ENCODE peak calls at places on chromosomes 16 and 17, in six cellular contexts. U is tibial artery; H is cardiac muscle cell; F is PC-3; I is mesendoderm; R is effector memory CD4-positive, alpha-beta T cell. L is an unnamed sample.

GRCh38 chr17:66451188-66452149 is 149.1 kb downstream of the PRKCA start:
- DNase-seq in U (no peak), H (no peak), F (no peak), I (peak; percentile 66), R (no peak), L (no peak)

GRCh38 chr17:797236-797635 is 15.1 kb downstream of the MRM3 start:
- DNase-seq in U (no peak), H (no peak), F (no peak), I (no peak), R (no peak), L (no peak)

GRCh38 chr17:58249270-58250133 is 11.1 kb downstream of the LPO start:
- DNase-seq in U (no peak), H (peak; percentile 67), F (peak; percentile 58), I (peak; percentile 71), R (peak; percentile 47), L (peak; percentile 72)

GRCh38 chr17:82021728-82022309 is 859 bp downstream of the CENPX start:
- DNase-seq in U (no peak), H (no peak), F (no peak), I (no peak), R (no peak), L (no peak)

GRCh38 chr17:42276359-42276608 is at the start of gene STAT5B:
- DNase-seq in U (peak; percentile 83), H (peak; percentile 71), F (no peak), I (peak; percentile 73), R (peak; percentile 39), L (peak; percentile 81)

GRCh38 chr17:20210180-20210579 is 201.0 kb downstream of the SPECC1 start:
- DNase-seq in U (no peak), H (no peak), F (no peak), I (no peak), R (no peak), L (no peak)

GRCh38 chr17:12227547-12227946 is 206.9 kb downstream of the MAP2K4 start:
- DNase-seq in U (no peak), H (no peak), F (no peak), I (peak; percentile 27), R (no peak), L (no peak)

GRCh38 chr16:52492789-52493357 is 54.1 kb downstream of the TOX3 start:
- DNase-seq in U (no peak), H (no peak), F (no peak), I (no peak), R (no peak), L (no peak)

GRCh38 chr16:4506450-4506849 is 30.3 kb downstream of the HMOX2 start:
- DNase-seq in U (peak; percentile 77), H (peak; percentile 86), F (peak; percentile 74), I (peak; percentile 88), R (peak; percentile 32), L (no peak)

GRCh38 chr16:68790130-68790761 is 53.1 kb upstream of the TANGO6 start:
- DNase-seq in U (no peak), H (peak; percentile 95), F (peak; percentile 85), I (peak; percentile 45), R (no peak), L (no peak)

GRCh38 chr16:7086842-7087616 is 245.6 kb upstream of the RBFOX1 start:
- DNase-seq in U (no peak), H (no peak), F (peak; percentile 1), I (peak; percentile 92), R (no peak), L (peak; percentile 41)

GRCh38 chr16:81945665-81946064 is 65.6 kb downstream of the SDR42E1 start:
- DNase-seq in U (peak; percentile 9), H (peak; percentile 13), F (no peak), I (no peak), R (no peak), L (no peak)

GRCh38 chr16:11394593-11394960 is 49.3 kb downstream of the RMI2 start:
- DNase-seq in U (no peak), H (no peak), F (no peak), I (no peak), R (no peak), L (no peak)

GRCh38 chr17:36188891-36189306 is 7.7 kb downstream of the CCL3L1 start:
- DNase-seq in U (no peak), H (peak; percentile 25), F (no peak), I (no peak), R (no peak), L (no peak)

GRCh38 chr16:55510185-55510805 is 1.4 kb downstream of the LPCAT2 start:
- DNase-seq in U (no peak), H (no peak), F (no peak), I (no peak), R (no peak), L (no peak)

GRCh38 chr16:10552998-10553491 is 27.4 kb downstream of the EMP2 start:
- DNase-seq in U (peak; percentile 89), H (no peak), F (no peak), I (peak; percentile 56), R (no peak), L (peak; percentile 35)

GRCh38 chr17:68710976-68711375 is 109.8 kb upstream of the FAM20A start:
- DNase-seq in U (no peak), H (no peak), F (no peak), I (no peak), R (no peak), L (no peak)

GRCh38 chr16:83903739-83904138 is 4.8 kb downstream of the MLYCD start:
- DNase-seq in U (no peak), H (peak; percentile 64), F (no peak), I (no peak), R (no peak), L (peak; percentile 80)

GRCh38 chr17:7440823-7441174 is 1.5 kb downstream of the FGF11 start:
- DNase-seq in U (no peak), H (peak; percentile 26), F (peak; percentile 36), I (peak; percentile 71), R (no peak), L (peak; percentile 85)

GRCh38 chr17:10099051-10099571 is 99.3 kb downstream of the GAS7 start:
- DNase-seq in U (no peak), H (peak; percentile 78), F (no peak), I (no peak), R (no peak), L (no peak)

GRCh38 chr16:1237990-1238389 is 2.5 kb upstream of the TPSAB1 start:
- DNase-seq in U (no peak), H (no peak), F (no peak), I (no peak), R (no peak), L (peak; percentile 11)

GRCh38 chr16:22325598-22326368 is 28.6 kb downstream of the POLR3E start:
- DNase-seq in U (no peak), H (no peak), F (no peak), I (no peak), R (no peak), L (no peak)

GRCh38 chr16:80208750-80209149 is 332.0 kb upstream of the DYNLRB2 start:
- DNase-seq in U (no peak), H (no peak), F (no peak), I (no peak), R (no peak), L (no peak)

GRCh38 chr17:35865412-35866355 is 3.0 kb downstream of the HEATR9 start:
- DNase-seq in U (no peak), H (peak; percentile 70), F (peak; percentile 57), I (no peak), R (no peak), L (no peak)

GRCh38 chr16:50411034-50411433 is 42.2 kb upstream of the BRD7 start:
- DNase-seq in U (no peak), H (no peak), F (no peak), I (no peak), R (no peak), L (no peak)

DNA sequence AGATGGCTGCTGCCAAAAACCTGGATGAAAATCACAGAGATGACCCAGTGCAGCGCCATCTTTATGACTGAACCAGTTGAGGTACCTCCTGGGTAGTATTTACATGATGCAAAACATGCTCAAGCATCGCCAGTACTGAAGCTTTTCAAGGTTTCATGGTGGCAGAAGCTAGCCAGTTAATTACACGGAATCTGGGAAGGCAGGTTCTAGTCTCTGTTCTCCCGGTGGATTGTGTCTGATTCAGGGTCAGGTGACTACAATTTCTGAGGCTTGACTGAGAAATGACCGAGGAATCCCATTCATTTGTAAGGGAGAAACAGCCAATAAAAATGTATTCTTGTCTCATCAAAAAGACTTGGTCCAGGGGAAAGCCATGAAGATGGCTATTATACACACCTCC is 209.1 kb downstream of the SLC39A11 start:
- DNase-seq in U (no peak), H (no peak), F (no peak), I (no peak), R (no peak), L (no peak)
- H3K27ac ChIP-seq in U (no peak overlapping the region), H (no peak overlapping the region), F (no peak overlapping the region), I (no peak overlapping the region), R (no peak overlapping the region), L (no peak overlapping the region)

GRCh38 chr16:57620316-57621231 is 7.9 kb upstream of the ADGRG1 start:
- DNase-seq in U (peak; percentile 55), H (no peak), F (peak; percentile 81), I (peak; percentile 50), R (no peak), L (peak; percentile 48)

GRCh38 chr16:57622361-57623250 is 5.8 kb upstream of the ADGRG1 start:
- DNase-seq in U (peak; percentile 61), H (peak; percentile 41), F (no peak), I (no peak), R (no peak), L (no peak)

GRCh38 chr16:57619606-57620315 is 8.7 kb upstream of the ADGRG1 start:
- DNase-seq in U (peak; percentile 62), H (no peak), F (peak; percentile 61), I (no peak), R (no peak), L (no peak)

GRCh38 chr16:57623251-57624043 is 5.0 kb upstream of the ADGRG1 start:
- DNase-seq in U (no peak), H (peak; percentile 96), F (peak; percentile 90), I (peak; percentile 76), R (no peak), L (no peak)

GRCh38 chr16:57621521-57622268 is 6.7 kb upstream of the ADGRG1 start:
- DNase-seq in U (peak; percentile 48), H (no peak), F (peak; percentile 40), I (no peak), R (no peak), L (no peak)
- H3K27ac ChIP-seq in U (no peak overlapping the region), H (no peak overlapping the region), F (peak overlapping the region; percentile 99), I (no peak overlapping the region), R (no peak overlapping the region), L (no peak overlapping the region)

DNA sequence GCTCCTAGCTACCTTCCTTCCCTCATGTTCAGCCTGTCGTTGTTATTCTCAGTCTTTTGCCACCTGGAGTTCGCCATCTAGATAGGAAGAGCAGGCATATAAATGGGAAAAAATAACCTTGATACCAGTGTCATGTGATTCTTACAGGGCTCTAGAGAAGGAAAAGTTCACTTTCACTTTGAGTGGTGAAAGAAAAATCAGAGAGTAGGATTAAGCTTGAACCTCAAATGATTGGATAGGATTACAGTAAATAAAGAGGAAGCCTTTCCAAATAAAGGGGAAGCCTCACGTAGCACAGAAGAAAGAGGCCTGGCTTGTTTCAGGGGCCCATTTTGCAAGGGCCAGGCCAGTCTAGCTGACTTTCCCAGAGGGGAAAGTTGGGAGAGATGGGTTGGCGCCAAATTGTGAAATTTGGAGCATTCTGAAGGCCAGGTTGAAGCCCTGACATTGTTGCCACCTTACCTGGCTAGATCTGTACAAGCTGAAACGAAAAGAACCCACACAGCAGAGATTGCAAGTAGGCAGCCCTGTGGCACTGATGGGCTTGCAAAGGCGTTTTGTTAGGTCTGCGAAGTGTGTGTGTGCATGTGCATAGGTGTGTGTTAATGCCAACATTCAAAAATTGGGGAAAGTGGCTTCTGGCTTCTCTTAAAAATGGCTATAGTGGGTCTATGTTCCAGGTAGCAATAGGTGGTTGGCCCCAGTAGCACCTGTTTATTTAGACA is 38.8 kb downstream of the TMC6 start:
- DNase-seq in U (no peak), H (no peak), F (no peak), I (no peak), R (no peak), L (no peak)
- H3K27ac ChIP-seq in U (no peak overlapping the region), H (peak overlapping the region; percentile 26), F (no peak overlapping the region), I (no peak overlapping the region), R (no peak overlapping the region), L (peak overlapping the region; percentile 42)

GRCh38 chr16:56974549-56975300 is 13.0 kb downstream of the CETP start:
- DNase-seq in U (no peak), H (no peak), F (no peak), I (no peak), R (no peak), L (no peak)
- H3K27ac ChIP-seq in U (no peak overlapping the region), H (no peak overlapping the region), F (no peak overlapping the region), I (no peak overlapping the region), R (no peak overlapping the region), L (no peak overlapping the region)